ENCODE peak calls at places on chromosomes 7 and 10, in eight cellular contexts. One of them, this sample, is unnamed.

GRCh38 chr7:46569117-46569433 is 648.0 kb upstream of the IGFBP3 start:
- DNase-seq in kidney epithelial cell: peak
- DNase-seq in fibroblast of pulmonary artery: no peak
- DNase-seq in upper lobe of right lung: no peak
- DNase-seq in fibroblast of mammary gland: no peak
- DNase-seq in trophoblast cell: peak
- DNase-seq in foreskin fibroblast: no peak
- DNase-seq in skeletal muscle cell: no peak
- DNase-seq in this sample: no peak

GRCh38 chr10:97632949-97633884 is at the start of gene MORN4:
- DNase-seq in kidney epithelial cell: peak
- DNase-seq in fibroblast of pulmonary artery: peak
- DNase-seq in upper lobe of right lung: peak
- DNase-seq in fibroblast of mammary gland: peak
- DNase-seq in trophoblast cell: peak
- DNase-seq in foreskin fibroblast: peak
- DNase-seq in skeletal muscle cell: peak
- DNase-seq in this sample: no peak

GRCh38 chr10:118484152-118484871 is 111.1 kb downstream of the PRLHR start:
- DNase-seq in kidney epithelial cell: no peak
- DNase-seq in fibroblast of pulmonary artery: no peak
- DNase-seq in upper lobe of right lung: no peak
- DNase-seq in fibroblast of mammary gland: no peak
- DNase-seq in trophoblast cell: no peak
- DNase-seq in foreskin fibroblast: no peak
- DNase-seq in skeletal muscle cell: no peak
- DNase-seq in this sample: no peak

GRCh38 chr10:86646532-86646931 is 7.8 kb upstream of the OPN4 start:
- DNase-seq in kidney epithelial cell: no peak
- DNase-seq in fibroblast of pulmonary artery: no peak
- DNase-seq in upper lobe of right lung: no peak
- DNase-seq in fibroblast of mammary gland: no peak
- DNase-seq in trophoblast cell: no peak
- DNase-seq in foreskin fibroblast: no peak
- DNase-seq in skeletal muscle cell: no peak
- DNase-seq in this sample: no peak

GRCh38 chr10:117266400-117266799 is 25.5 kb downstream of the SLC18A2 start:
- DNase-seq in kidney epithelial cell: no peak
- DNase-seq in fibroblast of pulmonary artery: no peak
- DNase-seq in upper lobe of right lung: no peak
- DNase-seq in fibroblast of mammary gland: no peak
- DNase-seq in trophoblast cell: no peak
- DNase-seq in foreskin fibroblast: no peak
- DNase-seq in skeletal muscle cell: no peak
- DNase-seq in this sample: no peak

GRCh38 chr10:3874988-3875841 is 90.2 kb upstream of the KLF6 start:
- DNase-seq in kidney epithelial cell: no peak
- DNase-seq in fibroblast of pulmonary artery: no peak
- DNase-seq in upper lobe of right lung: no peak
- DNase-seq in fibroblast of mammary gland: no peak
- DNase-seq in trophoblast cell: no peak
- DNase-seq in foreskin fibroblast: no peak
- DNase-seq in skeletal muscle cell: no peak
- DNase-seq in this sample: no peak

GRCh38 chr7:192701-193536 is 548 bp downstream of the FAM20C start:
- DNase-seq in kidney epithelial cell: no peak
- DNase-seq in fibroblast of pulmonary artery: peak
- DNase-seq in upper lobe of right lung: no peak
- DNase-seq in fibroblast of mammary gland: no peak
- DNase-seq in trophoblast cell: no peak
- DNase-seq in foreskin fibroblast: no peak
- DNase-seq in skeletal muscle cell: no peak
- DNase-seq in this sample: no peak

GRCh38 chr7:156151658-156152057 is 339.4 kb upstream of the SHH start:
- DNase-seq in kidney epithelial cell: no peak
- DNase-seq in fibroblast of pulmonary artery: no peak
- DNase-seq in upper lobe of right lung: no peak
- DNase-seq in fibroblast of mammary gland: no peak
- DNase-seq in trophoblast cell: no peak
- DNase-seq in foreskin fibroblast: no peak
- DNase-seq in skeletal muscle cell: no peak
- DNase-seq in this sample: no peak

GRCh38 chr10:72093450-72093849 is 5.1 kb upstream of the SPOCK2 start:
- DNase-seq in kidney epithelial cell: no peak
- DNase-seq in fibroblast of pulmonary artery: no peak
- DNase-seq in upper lobe of right lung: no peak
- DNase-seq in fibroblast of mammary gland: no peak
- DNase-seq in trophoblast cell: no peak
- DNase-seq in foreskin fibroblast: no peak
- DNase-seq in skeletal muscle cell: no peak
- DNase-seq in this sample: no peak

GRCh38 chr10:35502697-35503096 is 102.4 kb upstream of the GJD4 start:
- DNase-seq in kidney epithelial cell: no peak
- DNase-seq in fibroblast of pulmonary artery: no peak
- DNase-seq in upper lobe of right lung: no peak
- DNase-seq in fibroblast of mammary gland: no peak
- DNase-seq in trophoblast cell: no peak
- DNase-seq in foreskin fibroblast: no peak
- DNase-seq in skeletal muscle cell: no peak
- DNase-seq in this sample: no peak

GRCh38 chr10:75276029-75276872 is 40.5 kb upstream of the COMTD1 start:
- DNase-seq in kidney epithelial cell: no peak
- DNase-seq in fibroblast of pulmonary artery: no peak
- DNase-seq in upper lobe of right lung: peak
- DNase-seq in fibroblast of mammary gland: no peak
- DNase-seq in trophoblast cell: no peak
- DNase-seq in foreskin fibroblast: no peak
- DNase-seq in skeletal muscle cell: no peak
- DNase-seq in this sample: no peak

GRCh38 chr10:13078912-13079775 is 20.8 kb upstream of the OPTN start:
- DNase-seq in kidney epithelial cell: no peak
- DNase-seq in fibroblast of pulmonary artery: no peak
- DNase-seq in upper lobe of right lung: no peak
- DNase-seq in fibroblast of mammary gland: no peak
- DNase-seq in trophoblast cell: no peak
- DNase-seq in foreskin fibroblast: no peak
- DNase-seq in skeletal muscle cell: no peak
- DNase-seq in this sample: no peak

GRCh38 chr7:33719059-33719581 is 186.2 kb upstream of the BMPER start:
- DNase-seq in kidney epithelial cell: no peak
- DNase-seq in fibroblast of pulmonary artery: peak
- DNase-seq in upper lobe of right lung: no peak
- DNase-seq in fibroblast of mammary gland: peak
- DNase-seq in trophoblast cell: no peak
- DNase-seq in foreskin fibroblast: peak
- DNase-seq in skeletal muscle cell: peak
- DNase-seq in this sample: no peak

GRCh38 chr10:3955954-3956617 is 171.1 kb upstream of the KLF6 start:
- DNase-seq in kidney epithelial cell: no peak
- DNase-seq in fibroblast of pulmonary artery: no peak
- DNase-seq in upper lobe of right lung: no peak
- DNase-seq in fibroblast of mammary gland: no peak
- DNase-seq in trophoblast cell: peak
- DNase-seq in foreskin fibroblast: no peak
- DNase-seq in skeletal muscle cell: no peak
- DNase-seq in this sample: no peak

GRCh38 chr7:70392282-70392681 is 739.7 kb upstream of the GALNT17 start:
- DNase-seq in kidney epithelial cell: no peak
- DNase-seq in fibroblast of pulmonary artery: peak
- DNase-seq in upper lobe of right lung: no peak
- DNase-seq in fibroblast of mammary gland: peak
- DNase-seq in trophoblast cell: no peak
- DNase-seq in foreskin fibroblast: no peak
- DNase-seq in skeletal muscle cell: peak
- DNase-seq in this sample: no peak

GRCh38 chr7:94069154-94069739 is 65.1 kb upstream of the BET1 start:
- DNase-seq in kidney epithelial cell: no peak
- DNase-seq in fibroblast of pulmonary artery: no peak
- DNase-seq in upper lobe of right lung: no peak
- DNase-seq in fibroblast of mammary gland: peak
- DNase-seq in trophoblast cell: no peak
- DNase-seq in foreskin fibroblast: no peak
- DNase-seq in skeletal muscle cell: no peak
- DNase-seq in this sample: no peak

GRCh38 chr10:60304832-60305231 is 84.8 kb downstream of the ANK3 start:
- DNase-seq in kidney epithelial cell: no peak
- DNase-seq in fibroblast of pulmonary artery: no peak
- DNase-seq in upper lobe of right lung: no peak
- DNase-seq in fibroblast of mammary gland: no peak
- DNase-seq in trophoblast cell: no peak
- DNase-seq in foreskin fibroblast: no peak
- DNase-seq in skeletal muscle cell: no peak
- DNase-seq in this sample: no peak

GRCh38 chr10:3668276-3668960 is 116.6 kb downstream of the KLF6 start:
- DNase-seq in kidney epithelial cell: peak
- DNase-seq in fibroblast of pulmonary artery: peak
- DNase-seq in upper lobe of right lung: peak
- DNase-seq in fibroblast of mammary gland: peak
- DNase-seq in trophoblast cell: peak
- DNase-seq in foreskin fibroblast: no peak
- DNase-seq in skeletal muscle cell: peak
- DNase-seq in this sample: peak

GRCh38 chr7:96695581-96695980 is 14.1 kb downstream of the SEM1 start:
- DNase-seq in kidney epithelial cell: no peak
- DNase-seq in fibroblast of pulmonary artery: no peak
- DNase-seq in upper lobe of right lung: no peak
- DNase-seq in fibroblast of mammary gland: no peak
- DNase-seq in trophoblast cell: no peak
- DNase-seq in foreskin fibroblast: no peak
- DNase-seq in skeletal muscle cell: no peak
- DNase-seq in this sample: no peak

DNA sequence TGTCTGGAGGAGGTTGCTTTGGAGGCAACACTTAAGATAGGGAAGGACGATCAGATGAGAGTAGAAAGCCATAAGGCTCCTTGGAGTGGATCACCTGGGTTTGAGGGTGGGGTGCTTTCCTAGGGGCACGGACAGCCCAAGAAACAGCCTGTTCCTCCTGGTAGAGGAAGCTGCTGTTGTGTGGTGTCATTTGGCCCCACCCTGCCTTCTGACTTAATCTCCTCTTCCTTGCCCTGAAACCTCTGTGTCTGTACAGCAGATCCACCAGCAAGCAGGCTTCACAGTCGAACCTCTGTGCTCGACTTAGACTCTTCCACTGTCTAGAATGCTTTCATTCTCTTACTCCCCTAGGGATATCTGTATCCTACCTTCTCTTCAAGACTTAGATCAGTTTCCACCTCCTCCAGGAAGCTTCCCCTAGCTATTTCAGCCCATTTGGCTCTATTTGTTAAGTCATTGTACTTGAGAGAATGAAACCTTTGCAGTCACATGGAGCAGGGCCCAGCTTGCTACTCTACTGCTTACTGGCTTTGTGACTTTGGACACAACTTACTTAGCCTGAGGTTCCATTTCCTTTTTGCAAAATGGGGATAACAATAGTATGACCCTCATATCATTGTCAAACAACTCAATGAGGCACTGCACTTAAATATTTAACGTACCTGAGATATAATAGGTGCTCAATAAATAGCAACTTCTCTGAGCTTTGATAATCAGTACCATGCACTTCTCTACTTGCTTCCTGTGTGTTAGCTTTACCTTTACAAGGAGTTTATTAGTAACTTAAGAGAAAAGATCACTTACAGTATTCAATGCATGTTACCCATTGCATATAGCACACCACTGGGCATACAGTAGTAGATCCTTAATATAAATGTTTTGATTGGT is 5.0 kb downstream of the MXI1 start:
- DNase-seq in kidney epithelial cell: no peak
- DNase-seq in fibroblast of pulmonary artery: no peak
- DNase-seq in upper lobe of right lung: no peak
- DNase-seq in fibroblast of mammary gland: no peak
- DNase-seq in trophoblast cell: no peak
- DNase-seq in foreskin fibroblast: no peak
- DNase-seq in skeletal muscle cell: no peak
- DNase-seq in this sample: peak
- H3K4me3 ChIP-seq in kidney epithelial cell: no peak
- H3K4me3 ChIP-seq in fibroblast of pulmonary artery: no peak
- H3K4me3 ChIP-seq in upper lobe of right lung: peak
- H3K4me3 ChIP-seq in fibroblast of mammary gland: no peak
- H3K4me3 ChIP-seq in trophoblast cell: no peak
- H3K4me3 ChIP-seq in foreskin fibroblast: no peak
- H3K4me3 ChIP-seq in skeletal muscle cell: no peak
- H3K4me3 ChIP-seq in this sample: peak

DNA sequence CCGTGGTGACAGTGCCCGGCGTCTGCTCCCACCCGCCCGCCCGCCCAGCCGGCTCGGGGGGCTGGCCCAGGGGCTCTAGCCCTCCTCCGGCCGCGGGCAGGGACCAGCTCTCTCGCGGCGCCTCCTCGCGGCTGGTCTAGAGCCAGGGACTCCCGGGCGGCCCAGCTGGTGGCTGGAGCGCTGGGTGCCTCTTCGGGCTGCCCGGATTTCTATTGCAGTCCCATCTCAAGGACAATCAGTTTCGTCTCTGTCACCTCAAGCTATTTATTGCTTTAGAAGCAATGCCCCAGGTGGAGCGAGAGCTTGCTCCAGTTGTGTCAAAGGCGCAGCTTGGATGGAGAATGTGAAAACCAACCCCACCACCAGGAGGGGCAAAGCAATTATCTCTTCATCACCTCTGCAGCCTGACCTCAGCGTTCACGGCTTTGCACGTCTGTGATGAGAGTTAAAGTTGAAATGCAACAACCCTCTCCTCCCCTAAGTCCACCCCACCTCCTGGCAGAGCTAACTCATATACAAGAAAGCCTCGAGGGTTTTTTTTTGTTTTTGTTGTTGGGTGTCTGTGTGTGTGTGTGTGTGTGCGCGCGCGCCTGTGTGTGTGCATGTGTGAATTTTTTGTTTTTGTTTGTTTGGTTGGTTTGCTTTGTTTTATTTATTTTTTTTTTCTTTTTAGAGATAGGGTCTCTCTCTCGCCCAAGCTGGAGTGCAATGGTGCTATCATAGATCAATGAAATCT is at the start of gene ITGA8:
- DNase-seq in kidney epithelial cell: no peak
- DNase-seq in fibroblast of pulmonary artery: no peak
- DNase-seq in upper lobe of right lung: peak
- DNase-seq in fibroblast of mammary gland: peak
- DNase-seq in trophoblast cell: no peak
- DNase-seq in foreskin fibroblast: no peak
- DNase-seq in skeletal muscle cell: no peak
- DNase-seq in this sample: peak
- H3K4me3 ChIP-seq in kidney epithelial cell: no peak
- H3K4me3 ChIP-seq in fibroblast of pulmonary artery: no peak
- H3K4me3 ChIP-seq in upper lobe of right lung: peak
- H3K4me3 ChIP-seq in fibroblast of mammary gland: peak
- H3K4me3 ChIP-seq in trophoblast cell: peak
- H3K4me3 ChIP-seq in foreskin fibroblast: peak
- H3K4me3 ChIP-seq in skeletal muscle cell: peak
- H3K4me3 ChIP-seq in this sample: no peak

GRCh38 chr7:27112361-27112760 is 9.9 kb upstream of the HOXA2 start:
- DNase-seq in kidney epithelial cell: no peak
- DNase-seq in fibroblast of pulmonary artery: no peak
- DNase-seq in upper lobe of right lung: no peak
- DNase-seq in fibroblast of mammary gland: no peak
- DNase-seq in trophoblast cell: no peak
- DNase-seq in foreskin fibroblast: no peak
- DNase-seq in skeletal muscle cell: no peak
- DNase-seq in this sample: no peak
- H3K4me3 ChIP-seq in kidney epithelial cell: peak
- H3K4me3 ChIP-seq in fibroblast of pulmonary artery: peak
- H3K4me3 ChIP-seq in upper lobe of right lung: peak
- H3K4me3 ChIP-seq in fibroblast of mammary gland: no peak
- H3K4me3 ChIP-seq in trophoblast cell: no peak
- H3K4me3 ChIP-seq in foreskin fibroblast: no peak
- H3K4me3 ChIP-seq in skeletal muscle cell: no peak
- H3K4me3 ChIP-seq in this sample: no peak

GRCh38 chr10:796233-796632 is 106.8 kb upstream of the DIP2C start:
- DNase-seq in kidney epithelial cell: no peak
- DNase-seq in fibroblast of pulmonary artery: no peak
- DNase-seq in upper lobe of right lung: no peak
- DNase-seq in fibroblast of mammary gland: no peak
- DNase-seq in trophoblast cell: no peak
- DNase-seq in foreskin fibroblast: no peak
- DNase-seq in skeletal muscle cell: no peak
- DNase-seq in this sample: no peak
- H3K4me3 ChIP-seq in kidney epithelial cell: no peak
- H3K4me3 ChIP-seq in fibroblast of pulmonary artery: no peak
- H3K4me3 ChIP-seq in upper lobe of right lung: no peak
- H3K4me3 ChIP-seq in fibroblast of mammary gland: no peak
- H3K4me3 ChIP-seq in trophoblast cell: no peak
- H3K4me3 ChIP-seq in foreskin fibroblast: no peak
- H3K4me3 ChIP-seq in skeletal muscle cell: no peak
- H3K4me3 ChIP-seq in this sample: no peak